ENCODE peak calls at places on chromosomes 13 and 19, in four cellular contexts. I is K562, G is GF-D8, A is NCI-H1092. E is an unnamed sample.

GRCh38 chr19:1648926-1649541 is 3.4 kb downstream of the TCF3 start:
- DNase-seq in G (no peak), I (no peak), A (no peak), E (no peak)

GRCh38 chr19:34353546-34353945 is 11.4 kb upstream of the GPI start:
- DNase-seq in G (no peak), I (no peak), A (no peak), E (no peak)

GRCh38 chr13:31773538-31773937 is 34.2 kb downstream of the RXFP2 start:
- DNase-seq in A (no peak), G (no peak), I (no peak), E (no peak)

GRCh38 chr13:47499358-47500150 is 501.5 kb downstream of the SUCLA2 start:
- DNase-seq in G (no peak), A (no peak), I (no peak), E (no peak)

GRCh38 chr19:55264531-55264930 is 5.7 kb upstream of the PPP6R1 start:
- DNase-seq in G (no peak), A (no peak), I (no peak), E (no peak)

GRCh38 chr13:22012676-22013075 is 341.8 kb downstream of the FGF9 start:
- DNase-seq in I (no peak), A (peak; percentile 42), G (no peak), E (no peak)

GRCh38 chr13:19845758-19846157 is 17.7 kb downstream of the ZMYM5 start:
- DNase-seq in A (no peak), G (no peak), I (peak; percentile 41), E (no peak)

GRCh38 chr19:45302416-45302815 is 20.3 kb downstream of the CKM start:
- DNase-seq in G (no peak), I (no peak), A (no peak), E (no peak)

GRCh38 chr19:11539495-11540365 is 1.1 kb downstream of the CNN1 start:
- DNase-seq in I (peak; percentile 88), A (no peak), G (no peak), E (no peak)

GRCh38 chr13:33274264-33274663 is 11.3 kb downstream of the STARD13 start:
- DNase-seq in A (no peak), I (no peak), G (no peak), E (no peak)

GRCh38 chr19:10654610-10655456 is 687 bp downstream of the ILF3 start:
- DNase-seq in G (no peak), A (peak; percentile 75), I (peak; percentile 96), E (peak; percentile 62)

E was measured in GM19239.